ENCODE peak calls at places on chromosomes 4 and X, in six cellular contexts. G is MCF 10A; V is coronary artery; T is stomach; U is MM.1S; Z is CD4-positive, alpha-beta T cell. Q is an unnamed sample.
A peak's percentile ranks its signal among the peaks of the same experiment; 100 is the strongest.

GRCh38 chrX:103774070-103774642 is 2.5 kb upstream of the PLP1 start:
- DNase-seq in G (peak; percentile 64), V (no peak), T (no peak), U (peak; percentile 10), Z (no peak), Q (peak; percentile 6)

GRCh38 chr4:34280131-34280530 is 1964.2 kb downstream of the ARAP2 start:
- DNase-seq in G (no peak), V (no peak), T (no peak), U (no peak), Z (no peak), Q (no peak)

GRCh38 chr4:41346306-41347061 is 89.8 kb downstream of the UCHL1 start:
- DNase-seq in G (no peak), V (no peak), T (no peak), U (no peak), Z (no peak), Q (no peak)

GRCh38 chr4:163344147-163345050 is 707 bp downstream of the NPY5R start:
- DNase-seq in G (peak; percentile 4), V (no peak), T (no peak), U (no peak), Z (no peak), Q (peak; percentile 17)

GRCh38 chr4:19774690-19775256 is 476.9 kb upstream of the SLIT2 start:
- DNase-seq in G (no peak), V (no peak), T (no peak), U (no peak), Z (no peak), Q (no peak)

GRCh38 chrX:22365460-22365859 is 92.7 kb downstream of the CBLL2 start:
- DNase-seq in G (peak; percentile 96), V (no peak), T (no peak), U (no peak), Z (no peak), Q (no peak)

GRCh38 chr4:186845137-186845842 is 121.6 kb upstream of the FAT1 start:
- DNase-seq in G (peak; percentile 46), V (no peak), T (no peak), U (no peak), Z (no peak), Q (peak; percentile 38)

GRCh38 chr4:133624744-133625143 is 475.6 kb downstream of the PCDH10 start:
- DNase-seq in G (no peak), V (no peak), T (no peak), U (no peak), Z (no peak), Q (peak; percentile 1)

GRCh38 chr4:112853662-112854256 is 195.7 kb upstream of the ANK2 start:
- DNase-seq in G (peak; percentile 37), V (no peak), T (no peak), U (no peak), Z (no peak), Q (no peak)

GRCh38 chrX:67563469-67564448 is 19.9 kb downstream of the AR start:
- DNase-seq in G (no peak), V (no peak), T (no peak), U (no peak), Z (no peak), Q (no peak)

GRCh38 chr4:60923075-60923474 is 277.1 kb upstream of the ADGRL3 start:
- DNase-seq in G (no peak), V (no peak), T (no peak), U (no peak), Z (no peak), Q (no peak)

GRCh38 chrX:138710866-138711331 is 618 bp downstream of the FGF13 start:
- DNase-seq in G (no peak), V (peak; percentile 72), T (no peak), U (no peak), Z (no peak), Q (no peak)

GRCh38 chr4:170089743-170090666 is at the start of gene AADAT:
- DNase-seq in G (peak; percentile 81), V (peak; percentile 81), T (peak; percentile 69), U (peak; percentile 39), Z (no peak), Q (peak; percentile 86)

GRCh38 chr4:185554243-185555126 is 19.2 kb upstream of the PDLIM3 start:
- DNase-seq in G (no peak), V (no peak), T (no peak), U (no peak), Z (no peak), Q (no peak)

GRCh38 chr4:121950680-121951569 is 935 bp downstream of the TRPC3 start:
- DNase-seq in G (peak; percentile 46), V (no peak), T (peak; percentile 27), U (peak; percentile 23), Z (peak; percentile 5), Q (no peak)

GRCh38 chrX:129877401-129877800 is 28.6 kb upstream of the UTP14A start:
- DNase-seq in G (no peak), V (no peak), T (no peak), U (no peak), Z (no peak), Q (no peak)

GRCh38 chr4:70734168-70734954 is 12.6 kb downstream of the RUFY3 start:
- DNase-seq in G (peak; percentile 60), V (no peak), T (no peak), U (peak; percentile 91), Z (no peak), Q (peak; percentile 5)

GRCh38 chr4:181548873-181549541 is 694.2 kb upstream of the TENM3 start:
- DNase-seq in G (peak; percentile 88), V (no peak), T (no peak), U (no peak), Z (no peak), Q (peak; percentile 32)

GRCh38 chr4:96654045-96654444 is 814.2 kb downstream of the PDHA2 start:
- DNase-seq in G (no peak), V (no peak), T (no peak), U (no peak), Z (no peak), Q (no peak)

GRCh38 chrX:123833387-123833786 is 26.5 kb upstream of the XIAP start:
- DNase-seq in G (peak; percentile 75), V (no peak), T (peak; percentile 64), U (peak; percentile 63), Z (peak; percentile 40), Q (peak; percentile 70)

GRCh38 chr4:78553526-78554060 is 2.0 kb downstream of the ANXA3 start:
- DNase-seq in G (no peak), V (no peak), T (no peak), U (no peak), Z (no peak), Q (no peak)

GRCh38 chr4:168101026-168101425 is 8.7 kb downstream of the ANXA10 start:
- DNase-seq in G (no peak), V (no peak), T (no peak), U (no peak), Z (no peak), Q (no peak)

GRCh38 chrX:2828404-2829065 is at the start of gene GYG2:
- DNase-seq in G (no peak), V (no peak), T (peak; percentile 57), U (no peak), Z (no peak), Q (peak; percentile 50)

GRCh38 chr4:149211961-149212360 is 603.7 kb downstream of the IQCM start:
- DNase-seq in G (no peak), V (no peak), T (no peak), U (no peak), Z (no peak), Q (no peak)

GRCh38 chr4:8916251-8916913 is 44.7 kb upstream of the HMX1 start:
- DNase-seq in G (no peak), V (peak; percentile 49), T (peak; percentile 16), U (no peak), Z (no peak), Q (no peak)

GRCh38 chr4:108432418-108432817 is 188.0 kb upstream of the RPL34 start:
- DNase-seq in G (no peak), V (no peak), T (no peak), U (no peak), Z (no peak), Q (no peak)

GRCh38 chr4:102732678-102733445 is 27.9 kb downstream of the MANBA start:
- DNase-seq in G (no peak), V (no peak), T (no peak), U (no peak), Z (no peak), Q (no peak)

GRCh38 chr4:78876568-78877320 is 62.5 kb downstream of the PAQR3 start:
- DNase-seq in G (peak; percentile 61), V (no peak), T (no peak), U (no peak), Z (no peak), Q (no peak)

GRCh38 chrX:118345045-118345400 is 883 bp upstream of the WDR44 start:
- DNase-seq in G (no peak), V (no peak), T (no peak), U (no peak), Z (no peak), Q (no peak)

GRCh38 chr4:173001571-173001970 is 167.0 kb upstream of the GALNT7 start:
- DNase-seq in G (peak; percentile 73), V (no peak), T (no peak), U (no peak), Z (no peak), Q (no peak)
- TF ChIP-seq CTCF in G (no peak), V (no peak), T (no peak), U (no peak), Z (no peak), Q (no peak)

GRCh38 chrX:13688772-13689518 is at the start of gene RAB9A:
- DNase-seq in G (peak; percentile 86), V (peak; percentile 90), T (peak; percentile 88), U (peak; percentile 61), Z (peak; percentile 68), Q (peak; percentile 93)

GRCh38 chrX:13691845-13692334 is 3.0 kb downstream of the RAB9A start:
- DNase-seq in G (no peak), V (no peak), T (no peak), U (no peak), Z (no peak), Q (peak; percentile 37)

GRCh38 chrX:13689519-13690211 is 737 bp downstream of the RAB9A start:
- DNase-seq in G (peak; percentile 44), V (no peak), T (no peak), U (no peak), Z (no peak), Q (no peak)

GRCh38 chrX:13692771-13693231 is 3.9 kb downstream of the RAB9A start:
- DNase-seq in G (no peak), V (no peak), T (no peak), U (no peak), Z (no peak), Q (no peak)

DNA sequence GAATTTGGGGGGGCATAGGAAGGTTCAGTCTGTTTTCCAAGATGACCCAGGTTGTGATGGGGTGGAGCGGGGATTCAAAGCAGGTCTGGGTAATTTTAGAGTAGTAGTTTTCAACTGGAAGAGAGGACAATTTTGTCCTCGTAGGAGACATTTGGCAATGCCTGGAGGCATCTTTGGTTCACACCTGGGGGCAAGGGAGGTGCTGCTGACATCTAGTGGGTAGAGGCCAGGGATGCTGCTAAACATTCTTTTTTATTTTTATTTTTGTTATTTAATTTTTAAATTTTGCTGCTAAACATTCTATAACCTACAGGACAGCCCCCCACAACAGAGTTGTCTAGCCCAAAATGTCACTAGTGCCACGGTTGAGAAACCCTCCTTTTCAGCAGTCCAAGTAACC is 1.9 kb downstream of the RAB9A start:
- DNase-seq in G (no peak), V (no peak), T (no peak), U (no peak), Z (peak; percentile 6), Q (peak; percentile 39)
- TF ChIP-seq CTCF in G (peak; percentile 15), V (no peak), T (no peak), U (peak; percentile 24), Z (peak; percentile 13), Q (peak; percentile 22)

GRCh38 chr4:38993683-38994082 is 38.5 kb downstream of the TMEM156 start:
- DNase-seq in G (no peak), V (no peak), T (no peak), U (peak; percentile 46), Z (no peak), Q (no peak)
- TF ChIP-seq CTCF in G (no peak), V (no peak), T (no peak), U (peak; percentile 47), Z (no peak), Q (no peak)

GRCh38 chr4:97984545-97985131 is 158.6 kb downstream of the STPG2 start:
- DNase-seq in G (peak; percentile 13), V (no peak), T (no peak), U (peak; percentile 8), Z (no peak), Q (peak; percentile 14)
- TF ChIP-seq CTCF in G (no peak), V (no peak), T (no peak), U (peak; percentile 20), Z (no peak), Q (no peak)